ENCODE peak calls at places on chromosomes 11 and 22, in six cellular contexts. One of them, this sample, is unnamed. For H3K9me3, the result is how much of the 10 kb centered on the place peaks cover.

GRCh38 chr11:75386912-75387311 is 12.4 kb upstream of the RPS3 start:
- DNase-seq in GM12878: no peak
- DNase-seq in aorta: no peak
- DNase-seq in hepatocyte: peak
- DNase-seq in mammary epithelial cell: no peak
- DNase-seq in neuronal stem cell: no peak
- DNase-seq in this sample: no peak

GRCh38 chr11:97890466-97890865 is 1130.3 kb upstream of the CNTN5 start:
- DNase-seq in GM12878: no peak
- DNase-seq in aorta: no peak
- DNase-seq in hepatocyte: no peak
- DNase-seq in mammary epithelial cell: no peak
- DNase-seq in neuronal stem cell: no peak
- DNase-seq in this sample: no peak

GRCh38 chr11:16605440-16605970 is 132.9 kb upstream of the C11orf58 start:
- DNase-seq in GM12878: no peak
- DNase-seq in aorta: peak
- DNase-seq in hepatocyte: peak
- DNase-seq in mammary epithelial cell: peak
- DNase-seq in neuronal stem cell: peak
- DNase-seq in this sample: no peak

GRCh38 chr11:123235117-123235686 is 40.2 kb upstream of the CLMP start:
- DNase-seq in GM12878: no peak
- DNase-seq in aorta: peak
- DNase-seq in hepatocyte: no peak
- DNase-seq in mammary epithelial cell: no peak
- DNase-seq in neuronal stem cell: no peak
- DNase-seq in this sample: no peak

GRCh38 chr11:95081010-95081409 is 8.6 kb upstream of the ENDOD1 start:
- DNase-seq in GM12878: no peak
- DNase-seq in aorta: no peak
- DNase-seq in hepatocyte: no peak
- DNase-seq in mammary epithelial cell: no peak
- DNase-seq in neuronal stem cell: no peak
- DNase-seq in this sample: no peak

GRCh38 chr11:115759622-115760527 is 255.7 kb upstream of the CADM1 start:
- DNase-seq in GM12878: no peak
- DNase-seq in aorta: peak
- DNase-seq in hepatocyte: peak
- DNase-seq in mammary epithelial cell: no peak
- DNase-seq in neuronal stem cell: peak
- DNase-seq in this sample: no peak

GRCh38 chr11:6350070-6350469 is 29.8 kb upstream of the CAVIN3 start:
- DNase-seq in GM12878: no peak
- DNase-seq in aorta: no peak
- DNase-seq in hepatocyte: no peak
- DNase-seq in mammary epithelial cell: no peak
- DNase-seq in neuronal stem cell: no peak
- DNase-seq in this sample: no peak

GRCh38 chr22:41517172-41518047 is 26.9 kb downstream of the POLR3H start:
- DNase-seq in GM12878: no peak
- DNase-seq in aorta: no peak
- DNase-seq in hepatocyte: peak
- DNase-seq in mammary epithelial cell: peak
- DNase-seq in neuronal stem cell: peak
- DNase-seq in this sample: peak

GRCh38 chr11:35274909-35275807 is 136.2 kb downstream of the CD44 start:
- DNase-seq in GM12878: no peak
- DNase-seq in aorta: peak
- DNase-seq in hepatocyte: peak
- DNase-seq in mammary epithelial cell: peak
- DNase-seq in neuronal stem cell: no peak
- DNase-seq in this sample: no peak

GRCh38 chr11:26324270-26324669 is 7.7 kb upstream of the ANO3 start:
- DNase-seq in GM12878: no peak
- DNase-seq in aorta: no peak
- DNase-seq in hepatocyte: no peak
- DNase-seq in mammary epithelial cell: no peak
- DNase-seq in neuronal stem cell: no peak
- DNase-seq in this sample: no peak

GRCh38 chr22:32175751-32176644 is 16.9 kb upstream of the C22orf42 start:
- DNase-seq in GM12878: no peak
- DNase-seq in aorta: no peak
- DNase-seq in hepatocyte: no peak
- DNase-seq in mammary epithelial cell: no peak
- DNase-seq in neuronal stem cell: peak
- DNase-seq in this sample: no peak

GRCh38 chr11:13277719-13278619 is at the start of gene BMAL1:
- DNase-seq in GM12878: no peak
- DNase-seq in aorta: peak
- DNase-seq in hepatocyte: peak
- DNase-seq in mammary epithelial cell: no peak
- DNase-seq in neuronal stem cell: no peak
- DNase-seq in this sample: peak

GRCh38 chr11:31026315-31026714 is 343.2 kb downstream of the DCDC1 start:
- DNase-seq in GM12878: no peak
- DNase-seq in aorta: no peak
- DNase-seq in hepatocyte: no peak
- DNase-seq in mammary epithelial cell: no peak
- DNase-seq in neuronal stem cell: no peak
- DNase-seq in this sample: no peak

GRCh38 chr11:57460017-57460755 is at the start of gene RTN4RL2:
- DNase-seq in GM12878: no peak
- DNase-seq in aorta: peak
- DNase-seq in hepatocyte: peak
- DNase-seq in mammary epithelial cell: peak
- DNase-seq in neuronal stem cell: peak
- DNase-seq in this sample: peak

GRCh38 chr11:112465433-112466024 is 204.9 kb upstream of the PLET1 start:
- DNase-seq in GM12878: no peak
- DNase-seq in aorta: no peak
- DNase-seq in hepatocyte: peak
- DNase-seq in mammary epithelial cell: no peak
- DNase-seq in neuronal stem cell: no peak
- DNase-seq in this sample: no peak

GRCh38 chr22:47549741-47550340 is 787.4 kb downstream of the TBC1D22A start:
- DNase-seq in GM12878: no peak
- DNase-seq in aorta: no peak
- DNase-seq in hepatocyte: no peak
- DNase-seq in mammary epithelial cell: no peak
- DNase-seq in neuronal stem cell: no peak
- DNase-seq in this sample: no peak
- H3K9me3 ChIP-seq in GM12878: under half
- H3K9me3 ChIP-seq in aorta: under half
- H3K9me3 ChIP-seq in hepatocyte: under half
- H3K9me3 ChIP-seq in mammary epithelial cell: half or more
- H3K9me3 ChIP-seq in neuronal stem cell: half or more
- H3K9me3 ChIP-seq in this sample: under half

DNA sequence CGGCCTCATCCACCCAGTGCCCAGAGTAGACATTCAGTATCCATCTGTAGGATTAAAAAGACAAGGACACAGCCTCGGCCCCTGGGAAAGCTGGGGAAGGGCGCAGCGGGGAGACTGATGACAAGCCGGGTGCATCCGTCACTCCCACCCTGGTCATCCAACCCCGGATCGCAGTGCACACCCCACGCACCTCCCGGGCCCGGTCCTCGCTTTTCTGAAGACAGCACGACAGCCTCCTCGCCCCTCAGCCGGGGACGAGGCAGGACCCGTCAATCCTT is 1.1 kb downstream of the FCHSD2 start:
- DNase-seq in GM12878: no peak
- DNase-seq in aorta: peak
- DNase-seq in hepatocyte: peak
- DNase-seq in mammary epithelial cell: peak
- DNase-seq in neuronal stem cell: peak
- DNase-seq in this sample: peak
- H3K4me3 ChIP-seq in GM12878: peak
- H3K4me3 ChIP-seq in aorta: peak
- H3K4me3 ChIP-seq in hepatocyte: peak
- H3K4me3 ChIP-seq in mammary epithelial cell: peak
- H3K4me3 ChIP-seq in neuronal stem cell: peak
- H3K4me3 ChIP-seq in this sample: peak

GRCh38 chr11:99773646-99774045 is 752.9 kb downstream of the CNTN5 start:
- DNase-seq in GM12878: no peak
- DNase-seq in aorta: no peak
- DNase-seq in hepatocyte: peak
- DNase-seq in mammary epithelial cell: no peak
- DNase-seq in neuronal stem cell: no peak
- DNase-seq in this sample: no peak
- H3K9me3 ChIP-seq in GM12878: under half
- H3K9me3 ChIP-seq in aorta: under half
- H3K9me3 ChIP-seq in hepatocyte: under half
- H3K9me3 ChIP-seq in mammary epithelial cell: under half
- H3K9me3 ChIP-seq in neuronal stem cell: under half
- H3K9me3 ChIP-seq in this sample: under half

GRCh38 chr11:102611291-102611690 is 13.8 kb downstream of the MMP20 start:
- DNase-seq in GM12878: no peak
- DNase-seq in aorta: no peak
- DNase-seq in hepatocyte: no peak
- DNase-seq in mammary epithelial cell: no peak
- DNase-seq in neuronal stem cell: no peak
- DNase-seq in this sample: no peak
- H3K4me3 ChIP-seq in GM12878: no peak
- H3K4me3 ChIP-seq in aorta: no peak
- H3K4me3 ChIP-seq in hepatocyte: no peak
- H3K4me3 ChIP-seq in mammary epithelial cell: no peak
- H3K4me3 ChIP-seq in neuronal stem cell: no peak
- H3K4me3 ChIP-seq in this sample: no peak

This sample was measured in CD4-positive, CD25-positive, alpha-beta regulatory T cell.